ENCODE peak calls at places on chromosome 17, in six cellular contexts. R is tibial artery, C is dorsolateral prefrontal cortex, B is A549, U is heart right ventricle, E is stomach. S is an unnamed sample.

GRCh38 chr17:82551779-82552457 is 32.4 kb downstream of the FOXK2 start:
- DNase-seq in E (peak; percentile 81), R (peak; percentile 92), B (peak; percentile 81), U (peak; percentile 70), C (peak; percentile 63), S (no peak)

GRCh38 chr17:32626371-32626770 is 139.6 kb downstream of the CDK5R1 start:
- DNase-seq in U (no peak), E (no peak), B (no peak), R (no peak), C (no peak), S (no peak)

GRCh38 chr17:78304549-78305037 is 55.3 kb downstream of the SOCS3 start:
- DNase-seq in U (peak; percentile 66), B (no peak), R (no peak), C (no peak), E (no peak), S (no peak)

GRCh38 chr17:66829883-66830282 is 5.0 kb upstream of the CACNG5 start:
- DNase-seq in E (no peak), B (no peak), U (no peak), R (peak; percentile 31), C (no peak), S (no peak)

GRCh38 chr17:77884019-77884418 is 74.5 kb upstream of the TNRC6C start:
- DNase-seq in U (no peak), E (no peak), R (no peak), C (peak; percentile 98), B (no peak), S (no peak)

GRCh38 chr17:48179071-48179945 is 71.7 kb downstream of the SNX11 start:
- DNase-seq in B (no peak), C (no peak), R (no peak), E (no peak), U (no peak), S (no peak)

GRCh38 chr17:79023886-79024771 is at the start of gene C1QTNF1:
- DNase-seq in U (peak; percentile 72), R (peak; percentile 84), C (no peak), E (peak; percentile 49), B (peak; percentile 35), S (no peak)

GRCh38 chr17:752620-753219 is 656 bp upstream of the GEMIN4 start:
- DNase-seq in U (peak; percentile 76), R (peak; percentile 92), C (peak; percentile 55), E (peak; percentile 76), B (peak; percentile 48), S (no peak)

GRCh38 chr17:56908061-56908542 is 5.7 kb downstream of the TRIM25 start:
- DNase-seq in R (peak; percentile 72), U (peak; percentile 24), E (peak; percentile 58), B (peak; percentile 53), C (peak; percentile 48), S (no peak)

GRCh38 chr17:44832821-44833220 is 2.7 kb upstream of the GJC1 start:
- DNase-seq in B (no peak), U (no peak), C (no peak), R (no peak), E (no peak), S (no peak)
- TF ChIP-seq CTCF in B (no peak), U (no peak), C (no peak), R (no peak), E (no peak), S (no peak)

GRCh38 chr17:68019336-68019674 is 16.2 kb upstream of the KPNA2 start:
- DNase-seq in U (no peak), C (no peak), R (no peak), B (peak; percentile 58), E (no peak), S (no peak)
- H3K4me3 ChIP-seq in U (peak overlapping the region; percentile 61), C (peak overlapping the region; percentile 78), R (peak overlapping the region; percentile 64), B (peak overlapping the region; percentile 10), E (peak overlapping the region; percentile 64), S (no peak overlapping the region)

DNA sequence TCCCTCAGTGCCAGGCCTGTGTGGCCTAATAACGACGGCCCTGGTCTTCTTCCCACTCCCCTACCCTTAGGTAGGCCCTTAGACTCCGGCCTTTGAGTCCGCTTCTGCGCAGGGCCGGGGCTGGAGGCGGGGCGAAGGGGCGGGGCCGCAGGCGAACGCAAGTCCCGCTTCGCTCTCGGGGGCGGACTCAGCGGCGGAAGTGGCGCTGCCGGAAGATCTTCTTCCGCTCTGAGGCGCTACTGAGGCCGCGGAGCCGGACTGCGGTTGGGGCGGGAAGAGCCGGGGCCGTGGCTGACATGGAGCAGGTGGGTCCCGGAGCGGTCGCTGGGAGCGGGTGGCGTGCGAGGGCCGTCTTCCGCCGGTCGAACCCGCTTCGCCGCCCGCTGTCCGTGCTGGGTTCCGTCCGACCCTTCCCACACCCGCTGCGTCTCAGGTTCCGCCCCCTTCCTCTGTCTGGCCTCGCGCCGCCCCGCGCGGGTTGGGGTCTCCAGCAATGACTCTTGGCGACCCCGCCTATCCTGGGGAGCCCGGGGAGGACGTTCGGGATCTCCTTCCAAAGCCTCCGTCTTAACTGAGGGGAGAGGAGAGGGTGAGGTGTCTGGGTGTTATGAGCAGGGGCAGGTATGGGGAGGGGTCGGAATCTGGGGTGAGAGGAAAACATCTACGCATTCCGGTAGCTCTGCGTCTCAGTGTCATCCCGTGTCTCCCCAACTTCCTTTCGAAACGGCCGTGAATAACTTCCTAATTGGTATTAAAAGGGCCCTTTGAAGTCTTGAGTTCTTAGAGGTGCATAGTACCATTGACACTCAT is at the start of gene STARD3:
- DNase-seq in U (peak; percentile 94), B (peak; percentile 92), E (peak; percentile 95), R (peak; percentile 96), C (peak; percentile 95), S (peak; percentile 73)
- TF ChIP-seq CTCF in U (peak; percentile 31), B (peak; percentile 18), E (no peak), R (no peak), C (peak; percentile 37), S (peak; percentile 6)

GRCh38 chr17:49456172-49456965 is 38.7 kb upstream of the NGFR start:
- DNase-seq in U (no peak), C (no peak), E (no peak), B (no peak), R (no peak), S (peak; percentile 63)
- H3K4me3 ChIP-seq in U (no peak overlapping the region), C (no peak overlapping the region), E (no peak overlapping the region), B (no peak overlapping the region), R (no peak overlapping the region), S (no peak overlapping the region)

GRCh38 chr17:8803531-8804416 is 4.6 kb upstream of the MFSD6L start:
- DNase-seq in R (no peak), E (no peak), B (peak; percentile 32), U (no peak), C (no peak), S (no peak)
- TF ChIP-seq CTCF in R (no peak), E (no peak), B (no peak), U (peak; percentile 27), C (no peak), S (no peak)

DNA sequence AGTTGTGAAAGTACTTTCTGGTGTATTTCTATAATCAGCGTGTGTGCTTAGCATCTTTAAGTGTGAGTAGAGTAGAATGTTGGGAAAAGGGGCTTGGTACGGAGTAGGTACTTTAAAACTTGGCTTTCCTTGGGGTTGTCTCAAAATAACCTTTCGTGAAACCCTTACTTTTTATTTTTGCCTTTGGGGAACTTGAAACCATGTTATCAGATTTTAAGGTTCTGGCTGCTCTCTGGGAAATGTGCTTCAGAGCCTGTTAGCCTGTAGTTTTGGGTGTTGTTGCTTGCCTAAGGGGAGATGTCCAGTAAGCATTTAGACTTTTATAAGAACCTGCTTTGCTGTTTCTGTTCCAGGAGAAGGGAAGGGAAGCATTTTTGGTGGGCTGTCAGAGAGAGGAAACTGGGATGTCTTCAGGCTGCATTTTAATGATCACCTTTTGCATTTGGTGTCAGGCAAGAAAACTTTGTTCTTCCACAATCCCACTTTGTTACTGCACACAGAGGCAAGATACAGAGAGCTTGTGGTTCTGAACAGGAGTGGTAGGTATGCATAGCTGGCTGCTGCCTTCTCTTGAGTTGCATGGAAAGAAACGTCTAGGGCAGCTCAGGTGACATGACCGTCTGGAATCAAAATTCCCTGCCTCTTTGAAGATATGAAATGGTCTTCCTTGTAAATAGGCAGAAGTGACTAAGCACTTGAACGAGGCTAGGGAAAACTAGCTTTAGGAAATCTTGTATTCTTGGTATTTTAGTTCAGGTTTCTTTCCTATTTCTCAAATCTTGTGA is 1.6 kb downstream of the RABEP1 start:
- DNase-seq in E (no peak), R (no peak), C (no peak), B (no peak), U (no peak), S (no peak)
- H3K4me3 ChIP-seq in E (peak overlapping the region; percentile 92), R (peak overlapping the region; percentile 96), C (peak overlapping the region; percentile 76), B (peak overlapping the region; percentile 98), U (peak overlapping the region; percentile 82), S (peak overlapping the region; percentile 79)

DNA sequence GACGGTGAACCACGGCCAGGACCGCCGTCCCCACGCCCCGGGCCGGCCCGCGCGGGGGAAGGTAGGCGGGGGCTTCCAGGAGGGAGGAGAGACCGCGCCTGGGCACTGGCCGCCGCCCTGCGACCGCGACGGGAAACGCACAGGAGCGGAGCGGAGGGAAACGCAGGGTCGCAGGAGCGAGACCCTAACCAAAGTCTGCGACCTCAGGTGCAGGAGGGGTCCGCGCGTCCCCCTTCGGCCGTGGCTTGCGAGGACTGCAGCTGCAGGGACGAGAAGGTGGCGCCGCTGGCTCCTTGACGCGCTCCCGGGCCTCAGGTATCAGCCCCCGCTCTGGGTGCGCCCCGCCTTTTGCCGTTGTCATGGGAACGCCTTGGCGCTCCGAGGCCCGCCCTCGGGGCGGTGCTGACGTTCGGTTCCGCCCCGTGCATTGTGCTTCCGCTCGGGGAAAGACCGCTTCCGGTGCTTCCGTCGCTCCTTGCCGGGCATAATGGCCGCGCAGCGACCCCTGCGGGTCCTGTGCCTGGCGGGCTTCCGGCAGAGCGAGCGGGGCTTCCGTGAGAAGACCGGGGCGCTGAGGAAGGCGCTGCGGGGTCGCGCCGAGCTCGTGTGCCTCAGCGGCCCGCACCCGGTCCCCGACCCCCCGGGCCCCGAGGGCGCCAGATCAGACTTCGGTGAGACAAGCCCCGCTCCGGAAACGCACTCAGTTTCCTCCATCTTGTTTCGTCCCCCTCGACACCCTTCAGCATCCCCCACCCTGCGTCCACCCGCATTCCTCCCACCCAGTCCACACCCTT is at the start of gene OVCA2:
- DNase-seq in E (peak; percentile 97), B (peak; percentile 96), U (peak; percentile 94), C (peak; percentile 96), R (peak; percentile 94), S (no peak)
- TF ChIP-seq CTCF in E (no peak), B (peak; percentile 47), U (peak; percentile 68), C (peak; percentile 77), R (peak; percentile 44), S (peak; percentile 51)

DNA sequence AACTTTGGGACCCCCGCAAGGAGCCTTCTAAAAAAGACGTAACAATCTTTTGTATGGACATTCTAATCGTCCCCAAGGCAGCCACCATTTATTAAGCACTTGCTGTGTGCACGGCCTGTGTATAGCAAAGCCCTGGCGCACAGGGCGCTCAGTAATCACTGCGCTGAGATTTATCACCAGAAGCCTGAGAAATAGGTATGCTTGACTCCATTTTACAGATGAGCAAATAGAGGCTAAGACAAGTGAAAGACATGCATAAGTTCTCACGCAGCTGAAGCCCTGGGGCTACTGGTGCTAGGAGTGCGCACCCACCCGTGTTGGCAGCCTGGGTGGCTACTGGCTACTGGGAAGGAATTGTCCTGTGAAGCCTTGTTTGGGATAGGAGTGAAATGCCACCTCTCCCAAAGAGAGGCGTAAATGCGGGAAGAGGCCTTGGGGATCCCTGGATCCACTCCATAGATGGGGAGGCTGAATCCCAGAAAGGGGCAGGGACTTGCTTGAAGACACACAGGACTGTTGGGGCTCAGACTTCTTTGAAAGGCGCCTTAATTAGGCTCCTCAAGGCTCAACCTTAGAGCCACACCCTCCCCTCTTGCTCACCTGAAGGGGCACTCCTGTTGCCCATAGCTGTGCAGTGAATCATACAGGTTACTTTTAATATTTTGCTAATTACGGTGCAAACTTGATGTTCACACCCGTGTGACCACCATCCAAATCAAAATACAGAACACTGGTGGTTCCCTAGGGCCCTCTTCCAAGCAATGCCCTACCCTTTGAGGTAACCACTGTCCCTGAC is 634 bp upstream of the NATD1 start:
- DNase-seq in U (no peak), B (no peak), R (no peak), E (no peak), C (no peak), S (no peak)
- H3K4me3 ChIP-seq in U (peak overlapping the region; percentile 73), B (peak overlapping the region; percentile 77), R (peak overlapping the region; percentile 78), E (peak overlapping the region; percentile 85), C (peak overlapping the region; percentile 64), S (peak overlapping the region; percentile 56)

S was measured in kidney epithelial cell.